ENCODE peak calls at places on chromosomes 1 and 21, in four cellular contexts. One of them, this sample, is unnamed.

GRCh38 chr1:105485207-105485606 is 1571.3 kb upstream of the PRMT6 start:
- DNase-seq in AML-193: no peak
- DNase-seq in putamen: no peak
- DNase-seq in non-pigmented ciliary epithelial cell: peak
- DNase-seq in this sample: no peak

GRCh38 chr1:19373206-19374126 is 61.3 kb downstream of the SLC66A1 start:
- DNase-seq in AML-193: no peak
- DNase-seq in putamen: no peak
- DNase-seq in non-pigmented ciliary epithelial cell: no peak
- DNase-seq in this sample: no peak

GRCh38 chr21:45029968-45030636 is 44.3 kb upstream of the ADARB1 start:
- DNase-seq in AML-193: no peak
- DNase-seq in putamen: no peak
- DNase-seq in non-pigmented ciliary epithelial cell: no peak
- DNase-seq in this sample: no peak

GRCh38 chr1:246220495-246221065 is 286.5 kb downstream of the SMYD3 start:
- DNase-seq in AML-193: no peak
- DNase-seq in putamen: no peak
- DNase-seq in non-pigmented ciliary epithelial cell: no peak
- DNase-seq in this sample: no peak

GRCh38 chr1:63635681-63636080 is 42.5 kb downstream of the PGM1 start:
- DNase-seq in AML-193: no peak
- DNase-seq in putamen: no peak
- DNase-seq in non-pigmented ciliary epithelial cell: no peak
- DNase-seq in this sample: no peak

GRCh38 chr1:212247179-212247721 is 38.0 kb upstream of the PPP2R5A start:
- DNase-seq in AML-193: no peak
- DNase-seq in putamen: no peak
- DNase-seq in non-pigmented ciliary epithelial cell: no peak
- DNase-seq in this sample: no peak

GRCh38 chr1:186865253-186865652 is 36.5 kb downstream of the PLA2G4A start:
- DNase-seq in AML-193: no peak
- DNase-seq in putamen: no peak
- DNase-seq in non-pigmented ciliary epithelial cell: no peak
- DNase-seq in this sample: no peak

GRCh38 chr1:99886841-99887240 is 36.7 kb downstream of the AGL start:
- DNase-seq in AML-193: no peak
- DNase-seq in putamen: no peak
- DNase-seq in non-pigmented ciliary epithelial cell: no peak
- DNase-seq in this sample: no peak

GRCh38 chr21:42447182-42447581 is 43.5 kb downstream of the UBASH3A start:
- DNase-seq in AML-193: no peak
- DNase-seq in putamen: no peak
- DNase-seq in non-pigmented ciliary epithelial cell: no peak
- DNase-seq in this sample: no peak

GRCh38 chr21:35696644-35697043 is 363.7 kb downstream of the SETD4 start:
- DNase-seq in AML-193: no peak
- DNase-seq in putamen: no peak
- DNase-seq in non-pigmented ciliary epithelial cell: no peak
- DNase-seq in this sample: peak

GRCh38 chr1:215083408-215083961 is 948 bp downstream of the KCNK2 start:
- DNase-seq in AML-193: no peak
- DNase-seq in putamen: no peak
- DNase-seq in non-pigmented ciliary epithelial cell: no peak
- DNase-seq in this sample: no peak

GRCh38 chr1:93552751-93553455 is 105.0 kb downstream of the FNBP1L start:
- DNase-seq in AML-193: peak
- DNase-seq in putamen: peak
- DNase-seq in non-pigmented ciliary epithelial cell: no peak
- DNase-seq in this sample: peak

GRCh38 chr1:153347856-153348255 is 785 bp downstream of the PGLYRP4 start:
- DNase-seq in AML-193: no peak
- DNase-seq in putamen: no peak
- DNase-seq in non-pigmented ciliary epithelial cell: no peak
- DNase-seq in this sample: no peak

GRCh38 chr1:174550296-174550695 is 102.5 kb downstream of the GPR52 start:
- DNase-seq in AML-193: no peak
- DNase-seq in putamen: no peak
- DNase-seq in non-pigmented ciliary epithelial cell: no peak
- DNase-seq in this sample: no peak

GRCh38 chr1:224076407-224076806 is 37.5 kb upstream of the FBXO28 start:
- DNase-seq in AML-193: no peak
- DNase-seq in putamen: no peak
- DNase-seq in non-pigmented ciliary epithelial cell: no peak
- DNase-seq in this sample: no peak

GRCh38 chr1:78088015-78088414 is 42.2 kb downstream of the GIPC2 start:
- DNase-seq in AML-193: no peak
- DNase-seq in putamen: no peak
- DNase-seq in non-pigmented ciliary epithelial cell: no peak
- DNase-seq in this sample: no peak

GRCh38 chr1:162756523-162756922 is 34.0 kb upstream of the HSD17B7 start:
- DNase-seq in AML-193: no peak
- DNase-seq in putamen: no peak
- DNase-seq in non-pigmented ciliary epithelial cell: no peak
- DNase-seq in this sample: no peak